ENCODE peak calls at places on chromosomes 1 and 21, in ten cellular contexts. I is WTC11; X is GM20000; H is astrocyte of the spinal cord; A is CD4-positive, alpha-beta T cell; Z is BE2C; F is OCI-LY7; Y is neural progenitor cell; C is cardiac fibroblast; B is kidney epithelial cell. V is an unnamed sample.

GRCh38 chr1:209416660-209417059 is 166.9 kb upstream of the CAMK1G start:
- DNase-seq in I (no peak), B (no peak), C (no peak), A (no peak), X (no peak), F (no peak), H (no peak), Z (no peak), Y (no peak), V (no peak)

GRCh38 chr1:87151500-87152421 is 176.9 kb upstream of the LMO4 start:
- DNase-seq in B (no peak), F (peak; percentile 40), I (peak; percentile 83), H (peak; percentile 77), A (no peak), X (peak; percentile 73), C (peak; percentile 73), Z (no peak), Y (peak; percentile 90), V (peak; percentile 35)

GRCh38 chr1:55916480-55916879 is 662.9 kb downstream of the PLPP3 start:
- DNase-seq in X (no peak), B (no peak), I (no peak), C (peak; percentile 53), F (no peak), Y (no peak), A (no peak), H (peak; percentile 50), Z (no peak), V (no peak)

GRCh38 chr1:3999941-4000735 is 100.1 kb upstream of the C1orf174 start:
- DNase-seq in Z (no peak), F (no peak), A (no peak), C (no peak), Y (no peak), X (no peak), I (no peak), B (no peak), H (no peak), V (no peak)

GRCh38 chr1:65175171-65176070 is 27.4 kb downstream of the AK4 start:
- DNase-seq in X (no peak), A (no peak), C (no peak), Z (no peak), F (no peak), H (peak; percentile 48), B (no peak), Y (no peak), I (no peak), V (no peak)

GRCh38 chr1:21584096-21584495 is 74.9 kb downstream of the ALPL start:
- DNase-seq in Y (no peak), Z (no peak), X (no peak), A (no peak), F (no peak), B (no peak), C (no peak), H (no peak), I (no peak), V (no peak)

GRCh38 chr1:171345536-171345935 is 31.6 kb downstream of the FMO4 start:
- DNase-seq in Z (no peak), Y (no peak), H (peak; percentile 6), C (peak; percentile 70), X (no peak), A (no peak), B (no peak), F (no peak), I (no peak), V (no peak)

GRCh38 chr1:117284408-117285215 is 73.9 kb upstream of the VTCN1 start:
- DNase-seq in Z (peak; percentile 15), A (no peak), C (peak; percentile 72), F (peak; percentile 20), X (peak; percentile 33), H (peak; percentile 73), I (no peak), B (peak; percentile 45), Y (peak; percentile 75), V (no peak)

DNA sequence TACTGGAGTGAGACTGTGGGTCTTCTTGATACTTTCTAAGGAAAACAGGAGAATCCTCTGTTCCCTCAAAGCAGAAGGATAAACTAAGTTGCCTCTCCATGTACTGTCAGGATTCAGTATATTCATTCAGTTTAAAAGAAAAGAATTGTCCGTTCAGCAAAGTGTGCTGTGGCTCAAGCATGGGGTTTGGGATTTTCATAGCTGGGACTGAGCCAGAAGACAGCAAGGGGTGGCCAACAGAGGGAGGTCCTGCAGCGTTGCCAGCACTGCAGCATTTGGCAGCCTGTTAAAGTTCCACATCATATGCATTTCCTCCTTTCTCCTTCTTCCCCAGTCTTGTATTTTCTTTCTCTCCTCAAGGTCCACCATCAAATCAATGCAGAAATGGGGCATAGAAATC is 75.1 kb downstream of the DTL start:
- DNase-seq in B (no peak), C (peak; percentile 32), A (no peak), H (peak; percentile 72), I (no peak), X (no peak), Z (no peak), Y (no peak), F (no peak), V (no peak)
- TF ChIP-seq CTCF in B (no peak), C (peak; percentile 20), A (no peak), H (peak; percentile 39), I (no peak), X (no peak), Z (no peak), Y (no peak), F (no peak), V (no peak)

GRCh38 chr21:26179501-26179900 is 8.9 kb upstream of the APP start:
- DNase-seq in Y (no peak), C (no peak), I (no peak), A (no peak), B (no peak), F (no peak), H (no peak), X (no peak), Z (no peak), V (no peak)

GRCh38 chr21:26171310-26172100 is 935 bp upstream of the APP start:
- DNase-seq in C (no peak), F (no peak), Z (no peak), H (no peak), A (no peak), X (no peak), Y (no peak), I (no peak), B (no peak), V (no peak)

GRCh38 chr21:26177741-26178452 is 7.3 kb upstream of the APP start:
- DNase-seq in Z (no peak), H (no peak), Y (no peak), X (no peak), B (no peak), A (no peak), F (no peak), C (no peak), I (no peak), V (no peak)

GRCh38 chr21:26177187-26177586 is 6.6 kb upstream of the APP start:
- DNase-seq in F (no peak), H (peak; percentile 53), I (no peak), A (no peak), C (peak; percentile 41), B (no peak), Z (no peak), X (no peak), Y (no peak), V (no peak)
- TF ChIP-seq CTCF in F (no peak), H (no peak), I (no peak), A (no peak), C (no peak), B (no peak), Z (no peak), X (no peak), Y (no peak), V (no peak)

GRCh38 chr1:107474877-107475612 is 334.2 kb downstream of the NTNG1 start:
- DNase-seq in B (no peak), Y (peak; percentile 24), A (no peak), H (peak; percentile 5), I (no peak), C (no peak), F (no peak), X (peak; percentile 36), Z (no peak), V (no peak)

GRCh38 chr1:107480548-107480947 is 339.7 kb downstream of the NTNG1 start:
- DNase-seq in Y (no peak), I (no peak), C (no peak), H (peak; percentile 5), B (no peak), A (no peak), X (peak; percentile 36), Z (peak; percentile 68), F (peak; percentile 11), V (no peak)

GRCh38 chr1:107479865-107480264 is 339.0 kb downstream of the NTNG1 start:
- DNase-seq in Y (no peak), H (no peak), B (no peak), X (no peak), Z (peak; percentile 32), A (no peak), F (no peak), I (no peak), C (no peak), V (no peak)

GRCh38 chr1:107473065-107473464 is 332.2 kb downstream of the NTNG1 start:
- DNase-seq in I (no peak), Y (no peak), X (no peak), H (no peak), A (no peak), Z (no peak), F (no peak), B (no peak), C (no peak), V (no peak)

DNA sequence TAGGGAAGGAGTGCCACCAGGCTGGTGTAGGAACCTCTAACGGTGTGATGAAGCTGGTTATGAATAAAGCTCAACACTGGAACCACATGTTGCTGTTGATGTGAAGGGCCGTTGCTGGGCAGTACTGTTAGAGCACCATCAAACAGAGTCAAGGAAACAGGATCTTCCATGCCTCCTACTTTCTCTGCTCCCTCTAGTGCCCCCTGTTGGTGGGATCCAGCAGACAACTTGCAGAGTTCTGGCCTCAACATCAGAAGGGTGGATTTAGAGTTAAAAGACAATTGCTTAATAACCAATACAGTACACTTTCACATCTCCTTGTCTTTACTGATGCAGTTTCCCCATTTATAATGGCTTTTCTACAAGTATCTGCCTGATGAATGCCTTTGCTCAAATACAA is 336.4 kb downstream of the NTNG1 start:
- DNase-seq in A (no peak), Y (no peak), C (no peak), X (peak; percentile 27), F (peak; percentile 11), B (no peak), I (peak; percentile 72), Z (peak; percentile 31), H (no peak), V (no peak)
- TF ChIP-seq CTCF in A (no peak), Y (peak; percentile 46), C (no peak), X (no peak), F (peak; percentile 74), B (peak; percentile 32), I (peak; percentile 58), Z (peak; percentile 63), H (peak; percentile 27), V (peak; percentile 61)

GRCh38 chr1:200558866-200559459 is 61.6 kb downstream of the KIF14 start:
- DNase-seq in I (no peak), A (no peak), F (peak; percentile 44), B (peak; percentile 18), C (peak; percentile 86), Y (peak; percentile 23), Z (peak; percentile 25), H (peak; percentile 66), X (peak; percentile 31), V (no peak)

GRCh38 chr1:200561856-200562214 is 58.7 kb downstream of the KIF14 start:
- DNase-seq in Y (no peak), X (peak; percentile 12), B (no peak), I (no peak), A (no peak), H (no peak), F (no peak), Z (no peak), C (no peak), V (no peak)

GRCh38 chr1:200550367-200550766 is 70.2 kb downstream of the KIF14 start:
- DNase-seq in C (peak; percentile 41), Y (no peak), X (no peak), A (no peak), H (no peak), F (no peak), B (no peak), Z (no peak), I (no peak), V (no peak)

GRCh38 chr1:200556005-200556404 is 64.5 kb downstream of the KIF14 start:
- DNase-seq in I (no peak), A (no peak), Z (no peak), H (peak; percentile 16), F (no peak), C (peak; percentile 16), Y (peak; percentile 41), X (no peak), B (no peak), V (no peak)
- TF ChIP-seq CTCF in I (no peak), A (no peak), Z (peak; percentile 34), H (no peak), F (peak; percentile 51), C (no peak), Y (peak; percentile 48), X (no peak), B (peak; percentile 47), V (no peak)

V was measured in GM12864.